ENCODE peak calls at places on chromosome 21, in eight cellular contexts. W is cardiac fibroblast; L is HFF-Myc; B is CD8-positive, alpha-beta T cell; G is adrenal gland; Z is PC-9; U is heart right ventricle; E is stomach. O is an unnamed sample.

GRCh38 chr21:37220433-37220980 is 46.6 kb downstream of the VPS26C start:
- DNase-seq in G (peak; percentile 37), W (peak; percentile 59), U (no peak), L (no peak), E (no peak), Z (no peak), B (no peak), O (peak; percentile 82)

GRCh38 chr21:38333290-38334272 is 76.8 kb downstream of the KCNJ15 start:
- DNase-seq in G (no peak), Z (no peak), U (peak; percentile 40), B (no peak), L (no peak), W (peak; percentile 56), E (no peak), O (peak; percentile 52)

GRCh38 chr21:36788116-36788515 is 89.2 kb downstream of the SIM2 start:
- DNase-seq in E (peak; percentile 62), W (peak; percentile 16), Z (peak; percentile 79), G (no peak), L (no peak), B (no peak), U (no peak), O (peak; percentile 39)

GRCh38 chr21:39384674-39385298 is 35.9 kb upstream of the HMGN1 start:
- DNase-seq in G (no peak), E (no peak), U (no peak), W (no peak), B (no peak), Z (no peak), L (no peak), O (no peak)

GRCh38 chr21:38159355-38159754 is 97.4 kb upstream of the KCNJ15 start:
- DNase-seq in U (peak; percentile 11), G (peak; percentile 83), W (peak; percentile 92), E (peak; percentile 70), L (peak; percentile 77), Z (no peak), B (no peak), O (no peak)

GRCh38 chr21:37367758-37368535 is 1.4 kb downstream of the DYRK1A start:
- DNase-seq in Z (peak; percentile 54), G (peak; percentile 54), W (peak; percentile 59), B (no peak), E (peak; percentile 44), U (peak; percentile 60), L (no peak), O (peak; percentile 89)

GRCh38 chr21:36232641-36233040 is 76.0 kb downstream of the DOP1B start:
- DNase-seq in U (no peak), W (no peak), B (no peak), Z (no peak), L (no peak), E (peak; percentile 78), G (no peak), O (peak; percentile 49)

GRCh38 chr21:36320421-36321324 is 676 bp downstream of the MORC3 start:
- DNase-seq in B (no peak), E (peak; percentile 64), G (peak; percentile 74), W (peak; percentile 73), Z (peak; percentile 56), L (no peak), U (peak; percentile 74), O (peak; percentile 69)

GRCh38 chr21:21196848-21197247 is 198.6 kb downstream of the NCAM2 start:
- DNase-seq in L (no peak), B (no peak), Z (no peak), G (no peak), W (no peak), U (no peak), E (no peak), O (no peak)

GRCh38 chr21:31220567-31220966 is 123.5 kb downstream of the TIAM1 start:
- DNase-seq in G (no peak), Z (no peak), L (no peak), B (no peak), E (no peak), W (peak; percentile 39), U (no peak), O (no peak)

GRCh38 chr21:38993561-38993960 is 187.8 kb downstream of the ETS2 start:
- DNase-seq in W (peak; percentile 96), E (peak; percentile 59), G (peak; percentile 85), Z (peak; percentile 75), B (no peak), L (peak; percentile 77), U (no peak), O (peak; percentile 81)

GRCh38 chr21:33478182-33478581 is 1.6 kb downstream of the TMEM50B start:
- DNase-seq in G (no peak), L (no peak), E (no peak), W (no peak), B (no peak), U (no peak), Z (no peak), O (no peak)

GRCh38 chr21:23009360-23009759 is 2011.2 kb downstream of the NCAM2 start:
- DNase-seq in E (no peak), L (no peak), G (no peak), W (no peak), Z (no peak), B (no peak), U (no peak), O (no peak)

GRCh38 chr21:29279531-29279930 is 19.2 kb upstream of the BACH1 start:
- DNase-seq in B (no peak), L (no peak), U (no peak), Z (no peak), E (no peak), W (no peak), G (no peak), O (no peak)

GRCh38 chr21:14767192-14767852 is 221.2 kb upstream of the SAMSN1 start:
- DNase-seq in G (no peak), B (no peak), W (no peak), E (no peak), L (no peak), U (no peak), Z (no peak), O (no peak)

GRCh38 chr21:36487641-36488307 is 7.9 kb upstream of the CLDN14 start:
- DNase-seq in Z (no peak), E (peak; percentile 88), W (peak; percentile 30), B (no peak), L (no peak), G (no peak), U (no peak), O (no peak)

GRCh38 chr21:38327984-38328383 is 71.2 kb downstream of the KCNJ15 start:
- DNase-seq in Z (no peak), B (no peak), W (no peak), E (no peak), G (no peak), U (no peak), L (no peak), O (no peak)

GRCh38 chr21:42411197-42411869 is 7.6 kb downstream of the UBASH3A start:
- DNase-seq in G (no peak), B (no peak), L (no peak), U (no peak), W (no peak), Z (no peak), E (no peak), O (no peak)

GRCh38 chr21:38250991-38251418 is 5.8 kb upstream of the KCNJ15 start:
- DNase-seq in L (no peak), B (no peak), U (no peak), Z (no peak), W (no peak), E (no peak), G (no peak), O (no peak)

GRCh38 chr21:34534522-34534921 is 22.5 kb upstream of the KCNE1 start:
- DNase-seq in E (no peak), G (no peak), W (peak; percentile 41), Z (peak; percentile 41), L (no peak), B (no peak), U (no peak), O (no peak)

GRCh38 chr21:43950936-43951335 is 61.2 kb upstream of the TRAPPC10 start:
- DNase-seq in B (no peak), W (no peak), Z (no peak), L (no peak), E (no peak), G (no peak), U (no peak), O (no peak)
- H3K4me3 ChIP-seq in B (no peak overlapping the region), W (no peak overlapping the region), Z (no peak overlapping the region), L (no peak overlapping the region), E (no peak overlapping the region), G (no peak overlapping the region), U (no peak overlapping the region), O (no peak overlapping the region)

GRCh38 chr21:46229133-46229922 is 754 bp upstream of the LSS start:
- DNase-seq in W (no peak), G (no peak), L (no peak), B (no peak), E (no peak), Z (no peak), U (no peak), O (peak; percentile 85)
- TF ChIP-seq CTCF in W (peak; percentile 43), G (peak; percentile 37), L (peak; percentile 27), B (peak; percentile 59), E (peak; percentile 27), Z (peak; percentile 62), U (peak; percentile 57), O (no peak)

GRCh38 chr21:32391755-32392154 is 1.1 kb downstream of the URB1 start:
- DNase-seq in G (no peak), W (no peak), B (no peak), E (no peak), Z (no peak), L (no peak), U (no peak), O (no peak)
- H3K4me3 ChIP-seq in G (no peak overlapping the region), W (peak overlapping the region; percentile 98), B (peak overlapping the region; percentile 98), E (peak overlapping the region; percentile 98), Z (peak overlapping the region; percentile 91), L (peak overlapping the region; percentile 93), U (peak overlapping the region; percentile 98), O (peak overlapping the region; percentile 91)

DNA sequence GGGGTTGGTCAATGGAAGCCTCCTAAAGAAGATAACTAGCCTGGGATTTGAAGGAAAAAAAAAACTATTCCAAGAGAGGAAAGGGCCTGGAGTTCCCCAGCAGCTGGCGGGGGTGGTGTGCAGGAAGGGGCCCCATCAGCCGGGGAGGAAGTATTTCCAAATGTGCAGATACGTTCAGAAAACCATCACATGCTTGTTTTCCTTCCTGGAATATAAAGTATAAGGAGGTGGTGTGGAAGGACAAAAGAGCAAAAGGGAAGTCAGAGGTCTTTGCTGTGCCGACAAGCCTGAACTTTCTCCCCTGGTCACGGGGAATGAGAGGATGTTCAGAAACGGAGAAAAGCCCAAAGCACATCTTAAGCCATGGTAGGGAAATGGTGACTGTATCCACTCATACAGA is 72.0 kb upstream of the BACE2 start:
- DNase-seq in L (no peak), U (no peak), G (peak; percentile 22), E (no peak), B (no peak), Z (no peak), W (no peak), O (no peak)
- TF ChIP-seq CTCF in L (no peak), U (no peak), G (no peak), E (no peak), B (no peak), Z (no peak), W (no peak), O (no peak)